ENCODE peak calls at places on chromosome 18, in seven cellular contexts. T is HL-60, Q is iPS DF 19.7, F is germinal center, O is HuH-7.5, L is PC-9, M is endothelial cell of umbilical vein. B is an unnamed sample.
A peak's percentile ranks its signal among the peaks of the same experiment; 100 is the strongest.

GRCh38 chr18:8926464-8926863 is 176.0 kb upstream of the NDUFV2 start:
- DNase-seq in O (no peak), M (no peak), T (no peak), L (no peak), F (no peak), Q (no peak), B (no peak)

GRCh38 chr18:3264362-3264761 is 2.4 kb downstream of the MYL12B start:
- DNase-seq in M (no peak), Q (no peak), O (no peak), F (no peak), T (no peak), L (no peak), B (no peak)

GRCh38 chr18:53947092-53947640 is 277.3 kb downstream of the MBD2 start:
- DNase-seq in M (no peak), O (no peak), T (no peak), L (no peak), F (no peak), Q (no peak), B (no peak)

GRCh38 chr18:49238433-49239042 is 221.9 kb downstream of the DYM start:
- DNase-seq in F (no peak), T (peak; percentile 8), M (peak; percentile 53), O (no peak), Q (no peak), L (peak; percentile 7), B (no peak)

GRCh38 chr18:76537621-76538020 is 42.6 kb upstream of the ZNF516 start:
- DNase-seq in T (no peak), Q (no peak), O (no peak), L (no peak), M (no peak), F (no peak), B (no peak)

GRCh38 chr18:49161627-49162026 is 210.9 kb upstream of the SMAD7 start:
- DNase-seq in F (no peak), T (no peak), M (no peak), Q (no peak), L (no peak), O (no peak), B (no peak)

GRCh38 chr18:9578306-9578705 is 36.1 kb downstream of the PPP4R1 start:
- DNase-seq in L (no peak), Q (no peak), M (no peak), T (no peak), O (no peak), F (no peak), B (no peak)

GRCh38 chr18:46356278-46357033 is 252.3 kb downstream of the HAUS1 start:
- DNase-seq in L (no peak), T (no peak), F (no peak), O (no peak), M (no peak), Q (no peak), B (no peak)

GRCh38 chr18:10061566-10061965 is 147.8 kb downstream of the VAPA start:
- DNase-seq in M (no peak), F (no peak), L (no peak), T (no peak), Q (no peak), O (no peak), B (peak; percentile 29)

GRCh38 chr18:28411806-28412205 is 234.9 kb upstream of the CDH2 start:
- DNase-seq in O (no peak), T (no peak), F (no peak), L (no peak), M (no peak), Q (no peak), B (peak; percentile 44)

GRCh38 chr18:59388180-59388579 is 29.1 kb upstream of the LMAN1 start:
- DNase-seq in Q (no peak), L (no peak), O (no peak), T (no peak), M (no peak), F (no peak), B (no peak)

GRCh38 chr18:34866739-34867138 is 156.6 kb downstream of the DTNA start:
- DNase-seq in O (no peak), Q (no peak), L (no peak), T (no peak), F (no peak), M (peak; percentile 21), B (no peak)

GRCh38 chr18:70195852-70196434 is 9.5 kb downstream of the RTTN start:
- DNase-seq in O (no peak), L (peak; percentile 9), M (peak; percentile 57), F (peak; percentile 18), Q (no peak), T (peak; percentile 37), B (no peak)

GRCh38 chr18:67261931-67262552 is 254.5 kb downstream of the DSEL start:
- DNase-seq in O (no peak), M (no peak), Q (no peak), L (no peak), T (no peak), F (no peak), B (no peak)

GRCh38 chr18:8776544-8776943 is 71.2 kb downstream of the MTCL1 start:
- DNase-seq in F (no peak), M (peak; percentile 20), O (no peak), T (no peak), L (no peak), Q (no peak), B (no peak)

GRCh38 chr18:22980394-22980793 is 47.3 kb downstream of the RBBP8 start:
- DNase-seq in T (no peak), F (no peak), L (no peak), M (no peak), Q (no peak), O (no peak), B (no peak)

GRCh38 chr18:60358516-60358915 is 14.1 kb downstream of the MC4R start:
- DNase-seq in Q (no peak), M (no peak), L (no peak), O (no peak), T (no peak), F (no peak), B (no peak)

GRCh38 chr18:21181763-21182162 is 60.3 kb upstream of the GREB1L start:
- DNase-seq in M (no peak), L (no peak), F (no peak), T (no peak), O (no peak), Q (no peak), B (no peak)

B was measured in left cardiac atrium.